ENCODE peak calls at places on chromosomes 6 and 20, in six cellular contexts. E is cardiac muscle cell, Y is prostate gland, B is GM12864, T is endothelial cell, G is progenitor cell of endocrine pancreas. N is an unnamed sample.

GRCh38 chr6:99521557-99522286 is 6.5 kb upstream of the USP45 start:
- DNase-seq in E (peak), Y (no peak), B (no peak), T (no peak), G (no peak), N (no peak)

GRCh38 chr6:50657513-50657912 is 55.8 kb upstream of the TFAP2D start:
- DNase-seq in E (no peak), Y (no peak), B (no peak), T (no peak), G (no peak), N (no peak)

GRCh38 chr6:113094781-113095180 is 747.7 kb downstream of the RFPL4B start:
- DNase-seq in E (no peak), Y (no peak), B (no peak), T (no peak), G (no peak), N (no peak)

GRCh38 chr6:41561931-41562632 is 15.9 kb downstream of the FOXP4 start:
- DNase-seq in E (no peak), Y (no peak), B (no peak), T (no peak), G (no peak), N (no peak)

GRCh38 chr6:46961248-46961647 is 39.5 kb upstream of the ADGRF5 start:
- DNase-seq in E (no peak), Y (no peak), B (no peak), T (no peak), G (no peak), N (no peak)

GRCh38 chr20:40949346-40949745 is 79.3 kb upstream of the TOP1 start:
- DNase-seq in E (no peak), Y (no peak), B (no peak), T (no peak), G (no peak), N (no peak)

GRCh38 chr6:42774201-42774600 is 7.7 kb upstream of the BICRAL start:
- DNase-seq in E (no peak), Y (no peak), B (no peak), T (no peak), G (no peak), N (no peak)

GRCh38 chr6:34934516-34934915 is 45.5 kb downstream of the ANKS1A start:
- DNase-seq in E (peak), Y (peak), B (no peak), T (no peak), G (no peak), N (no peak)

GRCh38 chr20:3686867-3687321 is 5.1 kb upstream of the ADAM33 start:
- DNase-seq in E (no peak), Y (peak), B (no peak), T (no peak), G (no peak), N (no peak)

GRCh38 chr6:43570876-43571441 is 4.9 kb downstream of the XPO5 start:
- DNase-seq in E (no peak), Y (no peak), B (no peak), T (no peak), G (no peak), N (no peak)

GRCh38 chr6:94323853-94324252 is 904.5 kb upstream of the EPHA7 start:
- DNase-seq in E (peak), Y (no peak), B (no peak), T (no peak), G (no peak), N (no peak)

GRCh38 chr20:20551409-20551808 is 161.0 kb downstream of the RALGAPA2 start:
- DNase-seq in E (no peak), Y (no peak), B (no peak), T (no peak), G (no peak), N (no peak)

GRCh38 chr6:4611441-4612129 is 164.6 kb upstream of the CDYL start:
- DNase-seq in E (no peak), Y (no peak), B (no peak), T (no peak), G (no peak), N (no peak)

GRCh38 chr20:62063981-62064787 is 1.5 kb downstream of the TAF4 start:
- DNase-seq in E (peak), Y (no peak), B (no peak), T (peak), G (peak), N (peak)

GRCh38 chr6:130848945-130849344 is 21.7 kb downstream of the SMLR1 start:
- DNase-seq in E (no peak), Y (no peak), B (no peak), T (no peak), G (no peak), N (no peak)

GRCh38 chr20:38212806-38213606 is 47.5 kb downstream of the KIAA1755 start:
- DNase-seq in E (no peak), Y (no peak), B (no peak), T (no peak), G (no peak), N (no peak)

GRCh38 chr6:22356362-22356940 is 59.6 kb upstream of the PRL start:
- DNase-seq in E (no peak), Y (no peak), B (no peak), T (no peak), G (no peak), N (no peak)

GRCh38 chr6:37536462-37537225 is 37.0 kb upstream of the CCDC167 start:
- DNase-seq in E (peak), Y (no peak), B (no peak), T (peak), G (no peak), N (peak)

GRCh38 chr6:132270745-132271414 is 130.4 kb downstream of the MOXD1 start:
- DNase-seq in E (no peak), Y (peak), B (no peak), T (no peak), G (no peak), N (no peak)

GRCh38 chr6:20253021-20253420 is 40.8 kb upstream of the MBOAT1 start:
- DNase-seq in E (no peak), Y (no peak), B (no peak), T (no peak), G (no peak), N (no peak)

GRCh38 chr6:100998111-100998510 is 117.0 kb upstream of the ASCC3 start:
- DNase-seq in E (no peak), Y (no peak), B (no peak), T (no peak), G (no peak), N (no peak)

GRCh38 chr6:83708546-83708969 is 343 bp downstream of the SNAP91 start:
- DNase-seq in E (peak), Y (peak), B (no peak), T (peak), G (peak), N (peak)

GRCh38 chr6:11290027-11290426 is 57.6 kb upstream of the NEDD9 start:
- DNase-seq in E (no peak), Y (no peak), B (no peak), T (no peak), G (no peak), N (no peak)

GRCh38 chr6:131924881-131925474 is 26.2 kb downstream of the CCN2 start:
- DNase-seq in E (peak), Y (no peak), B (no peak), T (no peak), G (no peak), N (no peak)

GRCh38 chr6:167094436-167094819 is 28.5 kb upstream of the CCR6 start:
- DNase-seq in E (peak), Y (no peak), B (no peak), T (no peak), G (no peak), N (no peak)

GRCh38 chr6:36666726-36667591 is 11.6 kb upstream of the CDKN1A start:
- DNase-seq in E (peak), Y (peak), B (peak), T (peak), G (no peak), N (peak)

GRCh38 chr6:145842693-145843546 is 28.3 kb upstream of the FBXO30 start:
- DNase-seq in E (no peak), Y (no peak), B (no peak), T (no peak), G (no peak), N (no peak)

GRCh38 chr20:19960745-19961144 is 56.4 kb upstream of the NAA20 start:
- DNase-seq in E (no peak), Y (no peak), B (no peak), T (no peak), G (no peak), N (no peak)

GRCh38 chr20:58699246-58700107 is 6.9 kb downstream of the NPEPL1 start:
- DNase-seq in E (no peak), Y (no peak), B (no peak), T (no peak), G (no peak), N (no peak)

GRCh38 chr6:55902796-55903195 is 27.4 kb upstream of the BMP5 start:
- DNase-seq in E (no peak), Y (no peak), B (no peak), T (no peak), G (no peak), N (no peak)

GRCh38 chr20:24489631-24490260 is 20.3 kb downstream of the SYNDIG1 start:
- DNase-seq in E (peak), Y (no peak), B (no peak), T (no peak), G (no peak), N (no peak)

GRCh38 chr20:47354710-47355488 is 1.6 kb downstream of the ZMYND8 start:
- DNase-seq in E (no peak), Y (no peak), B (no peak), T (no peak), G (no peak), N (no peak)

GRCh38 chr20:14067631-14068030 is 72.3 kb downstream of the MACROD2 start:
- DNase-seq in E (no peak), Y (no peak), B (no peak), T (no peak), G (no peak), N (no peak)

GRCh38 chr6:28569748-28570147 is 44.1 kb downstream of the GPX5 start:
- DNase-seq in E (no peak), Y (no peak), B (no peak), T (no peak), G (no peak), N (no peak)

GRCh38 chr6:93644611-93645010 is 225.3 kb upstream of the EPHA7 start:
- DNase-seq in E (peak), Y (no peak), B (no peak), T (no peak), G (no peak), N (no peak)

GRCh38 chr20:50146732-50147662 is 6.5 kb downstream of the PEDS1 start:
- DNase-seq in E (no peak), Y (peak), B (peak), T (no peak), G (no peak), N (no peak)

GRCh38 chr6:108359901-108360882 is 65.3 kb downstream of the AFG1L start:
- DNase-seq in E (no peak), Y (no peak), B (no peak), T (no peak), G (no peak), N (no peak)

GRCh38 chr6:34726055-34726454 is 29.5 kb upstream of the ILRUN start:
- DNase-seq in E (no peak), Y (no peak), B (no peak), T (no peak), G (no peak), N (no peak)

GRCh38 chr6:117681321-117681720 is 6.1 kb downstream of the NUS1 start:
- DNase-seq in E (no peak), Y (no peak), B (no peak), T (no peak), G (no peak), N (no peak)
- TF ChIP-seq CTCF in E (no peak), Y (no peak), B (no peak), T (no peak), G (no peak), N (no peak)

DNA sequence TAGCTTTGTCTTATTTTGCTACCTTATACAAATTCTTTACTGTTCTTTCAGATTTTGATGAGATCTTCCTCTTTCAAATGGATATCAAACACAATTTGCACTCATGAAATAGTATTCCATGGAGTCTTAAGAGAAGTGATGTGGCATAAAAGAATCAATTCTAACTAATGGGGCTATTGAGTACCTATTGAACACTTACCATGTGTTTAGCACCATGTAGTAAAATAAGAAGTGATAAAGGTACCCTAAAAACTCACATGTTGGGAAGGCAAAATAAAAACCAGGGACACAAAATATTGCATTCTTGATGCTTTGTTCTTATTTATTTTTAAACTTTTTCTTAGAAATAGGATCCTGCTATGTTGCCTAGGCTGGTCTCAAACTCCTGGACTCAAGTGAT is 56.2 kb downstream of the KIF13A start:
- DNase-seq in E (no peak), Y (no peak), B (no peak), T (no peak), G (no peak), N (no peak)
- TF ChIP-seq CTCF in E (no peak), Y (no peak), B (no peak), T (no peak), G (no peak), N (no peak)

GRCh38 chr20:49032455-49032854 is 13.7 kb upstream of the CSE1L start:
- DNase-seq in E (no peak), Y (no peak), B (no peak), T (no peak), G (no peak), N (no peak)

GRCh38 chr20:49030954-49031619 is 15.0 kb upstream of the CSE1L start:
- DNase-seq in E (no peak), Y (no peak), B (no peak), T (no peak), G (no peak), N (no peak)

GRCh38 chr20:49029203-49029602 is 16.9 kb upstream of the CSE1L start:
- DNase-seq in E (no peak), Y (no peak), B (no peak), T (no peak), G (no peak), N (no peak)

GRCh38 chr20:49024220-49024619 is 21.9 kb upstream of the CSE1L start:
- DNase-seq in E (no peak), Y (no peak), B (no peak), T (no peak), G (no peak), N (no peak)

DNA sequence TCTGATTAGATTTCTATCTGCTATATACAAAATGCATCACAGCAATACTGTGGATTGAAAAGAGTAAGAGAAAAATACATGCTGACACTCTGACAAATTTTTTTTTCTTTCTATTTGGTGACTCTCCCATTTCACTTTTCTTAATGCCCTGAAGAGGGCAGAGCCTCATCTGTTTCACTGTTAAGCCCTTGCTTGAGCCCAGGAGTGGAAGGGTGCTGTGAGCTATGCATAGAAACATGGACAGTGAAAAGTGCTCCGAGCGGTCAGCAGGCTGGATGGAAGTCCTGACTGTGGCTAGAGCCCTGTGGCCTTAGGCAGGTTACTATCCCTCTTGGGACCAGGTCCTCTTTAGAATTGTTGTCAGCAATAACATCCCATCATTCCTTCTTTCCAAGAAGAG is 17.4 kb upstream of the CSE1L start:
- DNase-seq in E (peak), Y (no peak), B (no peak), T (no peak), G (no peak), N (no peak)
- TF ChIP-seq CTCF in E (peak), Y (no peak), B (no peak), T (no peak), G (peak), N (no peak)

DNA sequence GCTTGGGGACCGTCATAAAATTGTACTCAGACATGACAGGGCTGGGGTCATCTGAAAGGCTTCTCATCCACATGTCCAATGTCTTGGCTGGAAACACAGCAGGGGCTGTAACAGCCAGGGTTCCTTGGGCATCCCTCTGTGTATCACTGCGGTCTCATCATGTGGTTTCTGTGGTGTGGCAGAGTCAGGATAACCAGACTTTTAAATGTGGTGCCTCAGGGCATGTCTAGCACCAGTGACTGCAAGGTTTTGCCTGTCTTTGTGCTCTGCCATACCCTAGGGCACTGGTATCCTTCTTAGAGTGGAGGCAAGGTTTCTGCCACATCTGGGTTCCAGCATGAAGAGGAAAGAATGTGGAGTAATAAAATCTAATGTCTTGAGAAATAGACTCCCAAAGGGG is 124.2 kb downstream of the PLEKHG1 start:
- DNase-seq in E (no peak), Y (no peak), B (no peak), T (no peak), G (no peak), N (no peak)
- TF ChIP-seq CTCF in E (no peak), Y (no peak), B (no peak), T (no peak), G (no peak), N (no peak)

DNA sequence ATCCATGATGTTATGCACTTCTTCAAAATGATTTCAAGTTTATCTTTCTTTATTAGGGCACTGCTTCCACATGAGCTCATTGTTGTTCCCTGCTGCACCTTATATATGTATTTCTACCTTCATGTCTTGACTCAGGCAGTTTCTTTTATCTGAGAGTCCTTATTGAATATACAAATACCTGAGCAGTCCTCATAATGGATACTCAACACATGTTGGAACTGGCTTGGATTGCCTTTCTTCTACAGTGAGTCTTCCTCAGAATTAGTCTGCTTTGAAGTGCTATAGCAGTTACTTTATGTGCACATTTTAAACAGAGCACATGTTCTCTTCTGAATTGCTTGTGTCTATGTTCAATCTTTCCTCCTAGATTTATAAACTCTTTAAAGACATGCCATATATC is 45.3 kb upstream of the LOC128125822 start:
- DNase-seq in E (no peak), Y (no peak), B (no peak), T (no peak), G (no peak), N (no peak)
- TF ChIP-seq CTCF in E (no peak), Y (no peak), B (no peak), T (no peak), G (no peak), N (no peak)

GRCh38 chr6:32252326-32253009 is 28.6 kb upstream of the NOTCH4 start:
- DNase-seq in E (no peak), Y (no peak), B (peak), T (no peak), G (no peak), N (no peak)

GRCh38 chr6:32254761-32255211 is 30.9 kb upstream of the NOTCH4 start:
- DNase-seq in E (no peak), Y (no peak), B (no peak), T (no peak), G (no peak), N (no peak)

DNA sequence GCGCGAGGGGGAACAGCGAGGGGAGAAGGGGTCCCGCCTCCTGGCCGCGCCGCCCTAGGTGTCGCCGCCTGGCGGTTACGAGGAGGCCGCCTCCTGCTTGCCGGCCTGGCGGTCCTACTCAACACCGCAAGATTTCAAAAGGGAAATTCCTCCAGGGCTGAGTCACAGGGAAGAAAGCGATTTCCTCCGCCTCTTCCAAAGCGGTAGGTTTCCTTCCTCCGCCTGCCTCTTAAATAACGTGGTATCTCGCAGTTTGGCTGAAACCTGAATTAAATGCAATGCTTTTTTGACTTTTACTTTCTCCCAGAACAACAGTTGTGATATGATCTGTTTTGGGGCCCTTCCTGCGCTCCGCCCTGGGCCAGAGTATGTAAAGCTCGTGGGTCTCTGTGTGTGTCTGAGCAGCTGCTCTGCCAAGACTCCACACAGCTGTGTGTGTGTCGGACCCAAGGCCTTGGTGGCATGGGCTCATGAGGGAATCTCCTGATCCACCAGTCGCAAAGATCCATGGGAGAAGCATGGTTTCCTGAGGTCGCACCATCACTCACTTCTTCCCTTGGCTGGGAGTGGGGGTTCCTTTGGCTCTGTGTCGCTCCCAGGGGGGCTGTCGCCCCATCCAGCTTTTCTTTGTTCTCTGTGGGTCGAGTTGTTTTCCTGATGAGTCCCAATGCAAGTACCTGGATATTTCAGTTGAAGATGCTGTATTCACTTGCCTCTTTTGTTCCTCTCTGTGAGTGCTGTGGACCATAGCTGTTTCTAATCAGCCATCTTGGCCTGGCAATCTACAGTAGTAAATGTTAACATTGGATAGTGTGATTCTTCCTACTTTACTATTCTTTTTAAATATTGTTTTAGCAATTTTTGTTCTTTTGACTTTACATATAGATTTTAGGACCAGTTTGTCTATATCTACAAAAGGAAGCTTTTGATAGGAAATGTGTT is 31.6 kb upstream of the NOTCH4 start:
- DNase-seq in E (peak), Y (peak), B (no peak), T (peak), G (peak), N (peak)
- TF ChIP-seq CTCF in E (peak), Y (peak), B (peak), T (peak), G (peak), N (peak)

N was measured in glutamatergic neuron.